ENCODE peak calls at places on chromosomes 2 and 18, in nine cellular contexts. One of them, this sample, is unnamed. For H3K4me1, the result is how much of the 10 kb centered on the place peaks cover.

GRCh38 chr18:44826418-44827259 is 146.0 kb downstream of the SETBP1 start:
- DNase-seq in PC-9: peak
- DNase-seq in CD8-positive, alpha-beta T cell: no peak
- DNase-seq in tibial nerve: peak
- DNase-seq in mammary epithelial cell: peak
- DNase-seq in thyroid gland: peak
- DNase-seq in iPS DF 6.9: no peak
- DNase-seq in effector memory CD4-positive, alpha-beta T cell: no peak
- DNase-seq in GM23248: peak
- DNase-seq in this sample: peak

GRCh38 chr2:120383631-120384477 is 37.9 kb downstream of the INHBB start:
- DNase-seq in PC-9: no peak
- DNase-seq in CD8-positive, alpha-beta T cell: no peak
- DNase-seq in tibial nerve: no peak
- DNase-seq in mammary epithelial cell: no peak
- DNase-seq in thyroid gland: no peak
- DNase-seq in iPS DF 6.9: no peak
- DNase-seq in effector memory CD4-positive, alpha-beta T cell: no peak
- DNase-seq in GM23248: no peak
- DNase-seq in this sample: no peak

GRCh38 chr2:113201496-113202304 is 27.9 kb downstream of the PSD4 start:
- DNase-seq in PC-9: no peak
- DNase-seq in CD8-positive, alpha-beta T cell: no peak
- DNase-seq in tibial nerve: no peak
- DNase-seq in mammary epithelial cell: no peak
- DNase-seq in thyroid gland: no peak
- DNase-seq in iPS DF 6.9: no peak
- DNase-seq in effector memory CD4-positive, alpha-beta T cell: no peak
- DNase-seq in GM23248: no peak
- DNase-seq in this sample: no peak

GRCh38 chr2:182826051-182826450 is 40.4 kb downstream of the FRZB start:
- DNase-seq in PC-9: no peak
- DNase-seq in CD8-positive, alpha-beta T cell: no peak
- DNase-seq in tibial nerve: no peak
- DNase-seq in mammary epithelial cell: no peak
- DNase-seq in thyroid gland: no peak
- DNase-seq in iPS DF 6.9: no peak
- DNase-seq in effector memory CD4-positive, alpha-beta T cell: no peak
- DNase-seq in GM23248: no peak
- DNase-seq in this sample: no peak

GRCh38 chr2:80238692-80239469 is 65.7 kb downstream of the LRRTM1 start:
- DNase-seq in PC-9: no peak
- DNase-seq in CD8-positive, alpha-beta T cell: no peak
- DNase-seq in tibial nerve: no peak
- DNase-seq in mammary epithelial cell: no peak
- DNase-seq in thyroid gland: peak
- DNase-seq in iPS DF 6.9: no peak
- DNase-seq in effector memory CD4-positive, alpha-beta T cell: no peak
- DNase-seq in GM23248: peak
- DNase-seq in this sample: peak

GRCh38 chr2:122927217-122927616 is 1097.9 kb upstream of the CNTNAP5 start:
- DNase-seq in PC-9: no peak
- DNase-seq in CD8-positive, alpha-beta T cell: no peak
- DNase-seq in tibial nerve: no peak
- DNase-seq in mammary epithelial cell: no peak
- DNase-seq in thyroid gland: no peak
- DNase-seq in iPS DF 6.9: peak
- DNase-seq in effector memory CD4-positive, alpha-beta T cell: no peak
- DNase-seq in GM23248: no peak
- DNase-seq in this sample: no peak

GRCh38 chr2:14420851-14421250 is 211.7 kb upstream of the LRATD1 start:
- DNase-seq in PC-9: no peak
- DNase-seq in CD8-positive, alpha-beta T cell: no peak
- DNase-seq in tibial nerve: no peak
- DNase-seq in mammary epithelial cell: peak
- DNase-seq in thyroid gland: no peak
- DNase-seq in iPS DF 6.9: no peak
- DNase-seq in effector memory CD4-positive, alpha-beta T cell: no peak
- DNase-seq in GM23248: peak
- DNase-seq in this sample: no peak

GRCh38 chr2:37472959-37473358 is 128.5 kb downstream of the QPCT start:
- DNase-seq in PC-9: peak
- DNase-seq in CD8-positive, alpha-beta T cell: no peak
- DNase-seq in tibial nerve: no peak
- DNase-seq in mammary epithelial cell: peak
- DNase-seq in thyroid gland: peak
- DNase-seq in iPS DF 6.9: no peak
- DNase-seq in effector memory CD4-positive, alpha-beta T cell: no peak
- DNase-seq in GM23248: peak
- DNase-seq in this sample: no peak

GRCh38 chr2:140734992-140735391 is 1395.8 kb downstream of the LRP1B start:
- DNase-seq in PC-9: no peak
- DNase-seq in CD8-positive, alpha-beta T cell: no peak
- DNase-seq in tibial nerve: no peak
- DNase-seq in mammary epithelial cell: no peak
- DNase-seq in thyroid gland: no peak
- DNase-seq in iPS DF 6.9: no peak
- DNase-seq in effector memory CD4-positive, alpha-beta T cell: no peak
- DNase-seq in GM23248: no peak
- DNase-seq in this sample: no peak

GRCh38 chr2:18428516-18428915 is 131.9 kb downstream of the RDH14 start:
- DNase-seq in PC-9: no peak
- DNase-seq in CD8-positive, alpha-beta T cell: no peak
- DNase-seq in tibial nerve: no peak
- DNase-seq in mammary epithelial cell: no peak
- DNase-seq in thyroid gland: no peak
- DNase-seq in iPS DF 6.9: no peak
- DNase-seq in effector memory CD4-positive, alpha-beta T cell: no peak
- DNase-seq in GM23248: no peak
- DNase-seq in this sample: no peak

GRCh38 chr2:85838641-85839040 is 50.1 kb downstream of the ST3GAL5 start:
- DNase-seq in PC-9: no peak
- DNase-seq in CD8-positive, alpha-beta T cell: no peak
- DNase-seq in tibial nerve: no peak
- DNase-seq in mammary epithelial cell: no peak
- DNase-seq in thyroid gland: no peak
- DNase-seq in iPS DF 6.9: no peak
- DNase-seq in effector memory CD4-positive, alpha-beta T cell: no peak
- DNase-seq in GM23248: no peak
- DNase-seq in this sample: no peak

GRCh38 chr18:59041819-59042476 is 97.7 kb upstream of the SEC11C start:
- DNase-seq in PC-9: no peak
- DNase-seq in CD8-positive, alpha-beta T cell: no peak
- DNase-seq in tibial nerve: no peak
- DNase-seq in mammary epithelial cell: no peak
- DNase-seq in thyroid gland: no peak
- DNase-seq in iPS DF 6.9: no peak
- DNase-seq in effector memory CD4-positive, alpha-beta T cell: no peak
- DNase-seq in GM23248: peak
- DNase-seq in this sample: no peak

GRCh38 chr2:129192841-129193253 is 786.6 kb upstream of the RAB6C start:
- DNase-seq in PC-9: peak
- DNase-seq in CD8-positive, alpha-beta T cell: no peak
- DNase-seq in tibial nerve: no peak
- DNase-seq in mammary epithelial cell: peak
- DNase-seq in thyroid gland: peak
- DNase-seq in iPS DF 6.9: no peak
- DNase-seq in effector memory CD4-positive, alpha-beta T cell: no peak
- DNase-seq in GM23248: no peak
- DNase-seq in this sample: peak

GRCh38 chr18:77112161-77112801 is 20.3 kb downstream of the MBP start:
- DNase-seq in PC-9: no peak
- DNase-seq in CD8-positive, alpha-beta T cell: no peak
- DNase-seq in tibial nerve: no peak
- DNase-seq in mammary epithelial cell: no peak
- DNase-seq in thyroid gland: no peak
- DNase-seq in iPS DF 6.9: no peak
- DNase-seq in effector memory CD4-positive, alpha-beta T cell: no peak
- DNase-seq in GM23248: no peak
- DNase-seq in this sample: no peak

GRCh38 chr2:7601990-7602389 is 684.8 kb downstream of the RNF144A start:
- DNase-seq in PC-9: no peak
- DNase-seq in CD8-positive, alpha-beta T cell: no peak
- DNase-seq in tibial nerve: no peak
- DNase-seq in mammary epithelial cell: peak
- DNase-seq in thyroid gland: no peak
- DNase-seq in iPS DF 6.9: no peak
- DNase-seq in effector memory CD4-positive, alpha-beta T cell: no peak
- DNase-seq in GM23248: no peak
- DNase-seq in this sample: no peak

GRCh38 chr2:177797808-177798207 is 274.8 kb downstream of the PDE11A start:
- DNase-seq in PC-9: no peak
- DNase-seq in CD8-positive, alpha-beta T cell: no peak
- DNase-seq in tibial nerve: no peak
- DNase-seq in mammary epithelial cell: no peak
- DNase-seq in thyroid gland: no peak
- DNase-seq in iPS DF 6.9: peak
- DNase-seq in effector memory CD4-positive, alpha-beta T cell: no peak
- DNase-seq in GM23248: no peak
- DNase-seq in this sample: no peak

GRCh38 chr2:102771114-102771513 is 9.3 kb downstream of the TMEM182 start:
- DNase-seq in PC-9: no peak
- DNase-seq in CD8-positive, alpha-beta T cell: no peak
- DNase-seq in tibial nerve: no peak
- DNase-seq in mammary epithelial cell: no peak
- DNase-seq in thyroid gland: no peak
- DNase-seq in iPS DF 6.9: no peak
- DNase-seq in effector memory CD4-positive, alpha-beta T cell: no peak
- DNase-seq in GM23248: no peak
- DNase-seq in this sample: no peak

GRCh38 chr2:40209728-40210127 is 242.2 kb downstream of the SLC8A1 start:
- DNase-seq in PC-9: no peak
- DNase-seq in CD8-positive, alpha-beta T cell: no peak
- DNase-seq in tibial nerve: no peak
- DNase-seq in mammary epithelial cell: no peak
- DNase-seq in thyroid gland: no peak
- DNase-seq in iPS DF 6.9: no peak
- DNase-seq in effector memory CD4-positive, alpha-beta T cell: no peak
- DNase-seq in GM23248: no peak
- DNase-seq in this sample: no peak
- H3K27ac ChIP-seq in PC-9: no peak
- H3K27ac ChIP-seq in CD8-positive, alpha-beta T cell: no peak
- H3K27ac ChIP-seq in tibial nerve: no peak
- H3K27ac ChIP-seq in mammary epithelial cell: no peak
- H3K27ac ChIP-seq in thyroid gland: no peak
- H3K27ac ChIP-seq in iPS DF 6.9: no peak
- H3K27ac ChIP-seq in effector memory CD4-positive, alpha-beta T cell: no peak
- H3K27ac ChIP-seq in GM23248: no peak
- H3K27ac ChIP-seq in this sample: no peak

DNA sequence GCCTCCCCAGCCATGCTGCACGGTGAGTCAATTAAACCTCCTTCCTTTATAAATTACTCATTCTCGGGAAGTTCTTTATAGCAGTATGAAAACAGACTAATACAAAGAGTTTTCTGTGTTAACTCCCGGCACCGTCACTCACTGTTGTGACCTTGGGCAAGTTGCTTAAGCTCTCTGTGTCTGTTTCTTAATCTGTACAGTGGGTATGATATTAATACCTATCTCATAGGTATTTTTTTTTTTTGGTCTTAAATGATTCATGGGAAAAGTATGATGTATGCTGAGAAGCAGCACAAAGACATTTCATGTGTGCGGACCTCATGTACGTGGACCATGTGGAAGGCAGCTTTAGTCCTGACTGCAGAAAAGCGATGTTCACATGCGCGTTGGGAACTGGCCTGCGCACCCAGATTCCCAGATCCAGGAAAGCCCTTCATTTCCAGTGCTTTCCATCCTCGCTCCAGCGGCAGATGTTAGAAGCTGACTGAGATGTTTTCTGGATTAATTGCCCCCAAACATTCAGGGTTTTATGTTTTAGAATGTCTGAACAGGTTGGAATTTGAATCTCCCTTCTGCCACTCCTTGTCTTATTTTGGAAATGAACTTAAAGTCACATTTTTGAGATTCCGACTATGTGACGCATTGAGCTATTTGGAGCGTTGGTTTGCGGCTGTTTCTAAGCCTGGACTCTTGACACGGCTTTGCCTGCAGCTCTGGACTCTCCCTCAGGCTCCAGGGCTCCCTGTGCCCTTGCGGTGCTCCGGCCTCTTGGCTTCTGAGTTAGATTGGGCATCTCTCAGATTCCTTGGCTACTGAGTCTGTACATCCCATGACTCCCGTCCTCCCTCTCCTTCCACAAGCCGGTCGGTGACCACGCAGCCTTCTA is 61.4 kb downstream of the SLC4A3 start:
- DNase-seq in PC-9: peak
- DNase-seq in CD8-positive, alpha-beta T cell: no peak
- DNase-seq in tibial nerve: no peak
- DNase-seq in mammary epithelial cell: peak
- DNase-seq in thyroid gland: no peak
- DNase-seq in iPS DF 6.9: no peak
- DNase-seq in effector memory CD4-positive, alpha-beta T cell: no peak
- DNase-seq in GM23248: peak
- DNase-seq in this sample: no peak
- H3K4me3 ChIP-seq in PC-9: peak
- H3K4me3 ChIP-seq in CD8-positive, alpha-beta T cell: no peak
- H3K4me3 ChIP-seq in tibial nerve: no peak
- H3K4me3 ChIP-seq in mammary epithelial cell: peak
- H3K4me3 ChIP-seq in thyroid gland: no peak
- H3K4me3 ChIP-seq in iPS DF 6.9: no peak
- H3K4me3 ChIP-seq in effector memory CD4-positive, alpha-beta T cell: no peak
- H3K4me3 ChIP-seq in GM23248: no peak
- H3K4me3 ChIP-seq in this sample: no peak

GRCh38 chr18:31369478-31369877 is 7.1 kb upstream of the DSG4 start:
- DNase-seq in PC-9: no peak
- DNase-seq in CD8-positive, alpha-beta T cell: no peak
- DNase-seq in tibial nerve: no peak
- DNase-seq in mammary epithelial cell: no peak
- DNase-seq in thyroid gland: no peak
- DNase-seq in iPS DF 6.9: no peak
- DNase-seq in effector memory CD4-positive, alpha-beta T cell: no peak
- DNase-seq in GM23248: no peak
- DNase-seq in this sample: no peak
- H3K4me1 ChIP-seq in PC-9: under half
- H3K4me1 ChIP-seq in CD8-positive, alpha-beta T cell: under half
- H3K4me1 ChIP-seq in tibial nerve: under half
- H3K4me1 ChIP-seq in mammary epithelial cell: under half
- H3K4me1 ChIP-seq in thyroid gland: under half
- H3K4me1 ChIP-seq in iPS DF 6.9: under half
- H3K4me1 ChIP-seq in effector memory CD4-positive, alpha-beta T cell: under half
- H3K4me1 ChIP-seq in GM23248: under half
- H3K4me1 ChIP-seq in this sample: under half

DNA sequence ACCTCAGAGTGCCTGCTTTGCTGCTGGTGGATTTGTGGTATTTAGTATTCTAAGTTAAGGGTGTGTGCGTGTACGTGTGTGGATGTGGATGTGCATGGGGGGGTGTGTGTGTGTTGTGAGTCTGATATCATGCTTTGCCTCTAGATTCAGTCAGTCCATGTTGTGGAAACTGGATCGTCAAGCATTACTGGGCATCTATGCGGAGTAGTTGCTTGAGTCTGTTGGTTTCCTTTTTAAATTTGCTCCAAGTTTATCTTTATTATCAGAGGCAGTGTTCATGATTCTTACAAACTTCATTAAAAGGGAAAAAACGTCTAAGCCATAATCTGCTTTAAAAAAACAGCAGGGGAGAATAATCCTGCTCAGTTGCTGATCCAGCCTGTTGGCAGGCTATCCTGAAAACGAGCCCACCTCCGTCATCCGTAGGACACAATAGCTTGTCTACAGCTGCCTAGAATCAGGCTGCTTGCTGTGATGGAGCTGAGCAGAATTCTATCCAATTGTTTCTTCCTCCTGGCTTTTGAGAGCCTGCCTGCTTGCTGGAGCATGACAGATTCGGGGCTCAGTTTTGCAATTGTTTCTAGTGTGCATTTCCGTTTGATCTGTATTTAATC is 6.7 kb downstream of the SH3RF3 start:
- DNase-seq in PC-9: no peak
- DNase-seq in CD8-positive, alpha-beta T cell: no peak
- DNase-seq in tibial nerve: no peak
- DNase-seq in mammary epithelial cell: no peak
- DNase-seq in thyroid gland: peak
- DNase-seq in iPS DF 6.9: no peak
- DNase-seq in effector memory CD4-positive, alpha-beta T cell: no peak
- DNase-seq in GM23248: no peak
- DNase-seq in this sample: no peak
- H3K27ac ChIP-seq in PC-9: no peak
- H3K27ac ChIP-seq in CD8-positive, alpha-beta T cell: no peak
- H3K27ac ChIP-seq in tibial nerve: no peak
- H3K27ac ChIP-seq in mammary epithelial cell: no peak
- H3K27ac ChIP-seq in thyroid gland: no peak
- H3K27ac ChIP-seq in iPS DF 6.9: no peak
- H3K27ac ChIP-seq in effector memory CD4-positive, alpha-beta T cell: no peak
- H3K27ac ChIP-seq in GM23248: no peak
- H3K27ac ChIP-seq in this sample: no peak